ENCODE peak calls at places on chromosome 2, in five cellular contexts. T is A673; B is activated CD4-positive, alpha-beta T cell treated with anti-CD3 and anti-CD28 coated beads, Interleukin-2, amount 50 U/mL, for 1 hour; W is mucosa of gallbladder; N is effector memory CD8-positive, alpha-beta T cell. G is an unnamed sample.

GRCh38 chr2:221397179-221397578 is 174.9 kb downstream of the EPHA4 start:
- DNase-seq in B (no peak), T (peak), W (no peak), N (no peak), G (no peak)

GRCh38 chr2:218323526-218324472 is 31.5 kb upstream of the TMBIM1 start:
- DNase-seq in N (no peak), B (no peak), T (peak), W (no peak), G (peak)

GRCh38 chr2:49225126-49225525 is 70.8 kb upstream of the FSHR start:
- DNase-seq in W (no peak), T (no peak), N (no peak), B (no peak), G (no peak)

GRCh38 chr2:236661064-236661761 is 91.6 kb downstream of the ACKR3 start:
- DNase-seq in T (no peak), N (no peak), B (no peak), W (no peak), G (peak)

GRCh38 chr2:85263591-85263990 is 64.2 kb downstream of the TGOLN2 start:
- DNase-seq in B (no peak), T (no peak), N (no peak), W (no peak), G (no peak)

GRCh38 chr2:31429759-31430438 is 15.4 kb upstream of the XDH start:
- DNase-seq in T (no peak), W (peak), B (peak), N (peak), G (no peak)

GRCh38 chr2:57908736-57909161 is 137.9 kb upstream of the VRK2 start:
- DNase-seq in N (no peak), B (no peak), T (no peak), W (no peak), G (no peak)

GRCh38 chr2:20425371-20425881 is 21.4 kb upstream of the RHOB start:
- DNase-seq in W (no peak), B (no peak), T (no peak), N (no peak), G (no peak)

GRCh38 chr2:20071397-20072383 is 20.3 kb upstream of the LAPTM4A start:
- DNase-seq in W (no peak), B (no peak), N (no peak), T (peak), G (peak)

GRCh38 chr2:71457959-71458322 is 4.6 kb downstream of the DYSF start:
- DNase-seq in B (no peak), T (no peak), N (no peak), W (no peak), G (no peak)

GRCh38 chr2:42314892-42315468 is 46.0 kb downstream of the COX7A2L start:
- DNase-seq in B (no peak), W (no peak), N (no peak), T (peak), G (no peak)

GRCh38 chr2:237269121-237269875 is 144.7 kb downstream of the COL6A3 start:
- DNase-seq in B (no peak), T (no peak), W (no peak), N (no peak), G (no peak)

GRCh38 chr2:142557391-142557790 is 320.1 kb upstream of the KYNU start:
- DNase-seq in B (no peak), W (no peak), T (peak), N (no peak), G (no peak)

GRCh38 chr2:240719676-240720545 is 28.2 kb downstream of the AQP12A start:
- DNase-seq in B (no peak), N (no peak), T (no peak), W (no peak), G (no peak)

GRCh38 chr2:105274046-105274445 is 32.5 kb downstream of the GPR45 start:
- DNase-seq in N (no peak), T (no peak), W (no peak), B (no peak), G (no peak)

GRCh38 chr2:163785162-163785561 is 49.4 kb upstream of the FIGN start:
- DNase-seq in T (no peak), N (no peak), W (no peak), B (no peak), G (no peak)

GRCh38 chr2:209472386-209472832 is 48.6 kb downstream of the MAP2 start:
- DNase-seq in T (peak), W (no peak), B (no peak), N (no peak), G (no peak)

GRCh38 chr2:201358684-201359083 is 1.5 kb upstream of the FLACC1 start:
- DNase-seq in B (no peak), N (no peak), W (no peak), T (no peak), G (no peak)

GRCh38 chr2:70258532-70258875 is 567 bp downstream of the PCYOX1 start:
- DNase-seq in W (peak), B (no peak), T (no peak), N (no peak), G (peak)

GRCh38 chr2:216696751-216697560 is 1.6 kb upstream of the IGFBP5 start:
- DNase-seq in W (no peak), T (peak), N (no peak), B (no peak), G (peak)

GRCh38 chr2:176104338-176105077 is 2.6 kb upstream of the HOXD11 start:
- DNase-seq in N (no peak), B (no peak), W (no peak), T (peak), G (no peak)

GRCh38 chr2:258933-259332 is 4.9 kb downstream of the SH3YL1 start:
- DNase-seq in W (no peak), N (no peak), T (no peak), B (no peak), G (no peak)

GRCh38 chr2:229090231-229090630 is 180.9 kb downstream of the PID1 start:
- DNase-seq in N (no peak), W (no peak), B (no peak), T (no peak), G (no peak)

G was measured in hepatocyte.